ENCODE peak calls at places on chromosomes 3 and 15, in seven cellular contexts. Z, R, M, A, C, Q and F are unnamed samples.
A peak's percentile ranks its signal among the peaks of the same experiment; 100 is the strongest.

GRCh38 chr3:3799173-3800075 is at the start of gene LRRN1:
- DNase-seq in Z (no peak), R (peak; percentile 29), M (no peak), A (no peak), C (peak; percentile 88), Q (peak; percentile 1), F (no peak)

GRCh38 chr3:69865920-69866679 is 126.8 kb downstream of the MITF start:
- DNase-seq in Z (no peak), R (no peak), M (peak; percentile 4), A (peak; percentile 77), C (no peak), Q (no peak), F (no peak)

GRCh38 chr3:57227930-57228733 is 603 bp downstream of the APPL1 start:
- DNase-seq in Z (peak; percentile 10), R (peak; percentile 5), M (peak; percentile 19), A (peak; percentile 33), C (peak; percentile 56), Q (no peak), F (peak; percentile 33)

GRCh38 chr15:95302809-95303208 is 1027.7 kb upstream of the NR2F2 start:
- DNase-seq in Z (no peak), R (no peak), M (no peak), A (no peak), C (no peak), Q (no peak), F (no peak)

GRCh38 chr3:69772152-69772867 is 33.0 kb downstream of the MITF start:
- DNase-seq in Z (no peak), R (no peak), M (no peak), A (no peak), C (no peak), Q (no peak), F (no peak)

GRCh38 chr15:45588199-45588910 is 1.2 kb downstream of the BLOC1S6 start:
- DNase-seq in Z (no peak), R (no peak), M (no peak), A (peak; percentile 11), C (no peak), Q (no peak), F (no peak)

GRCh38 chr15:41934843-41935242 is 37.5 kb downstream of the EHD4 start:
- DNase-seq in Z (peak; percentile 66), R (no peak), M (peak; percentile 92), A (no peak), C (peak; percentile 63), Q (no peak), F (no peak)

GRCh38 chr15:68485721-68486360 is 53.9 kb upstream of the ITGA11 start:
- DNase-seq in Z (no peak), R (no peak), M (no peak), A (no peak), C (no peak), Q (no peak), F (no peak)

GRCh38 chr3:170144437-170144843 is 37.1 kb downstream of the PHC3 start:
- DNase-seq in Z (no peak), R (no peak), M (no peak), A (no peak), C (no peak), Q (no peak), F (no peak)

GRCh38 chr3:55819005-55819404 is 331.9 kb upstream of the WNT5A start:
- DNase-seq in Z (no peak), R (no peak), M (no peak), A (no peak), C (no peak), Q (no peak), F (no peak)

GRCh38 chr15:36359286-36359685 is 220.1 kb upstream of the CDIN1 start:
- DNase-seq in Z (no peak), R (no peak), M (peak; percentile 82), A (no peak), C (no peak), Q (no peak), F (no peak)

GRCh38 chr15:48962662-48963523 is 826 bp downstream of the SHC4 start:
- DNase-seq in Z (no peak), R (no peak), M (peak; percentile 43), A (no peak), C (peak; percentile 73), Q (no peak), F (peak; percentile 30)

GRCh38 chr3:123809597-123809996 is 74.5 kb downstream of the MYLK start:
- DNase-seq in Z (no peak), R (no peak), M (peak; percentile 65), A (no peak), C (no peak), Q (no peak), F (no peak)

GRCh38 chr3:36944641-36945270 is at the start of gene TRANK1:
- DNase-seq in Z (peak; percentile 68), R (peak; percentile 68), M (peak; percentile 9), A (peak; percentile 47), C (peak; percentile 80), Q (no peak), F (no peak)

GRCh38 chr3:63819151-63819398 is at the start of gene C3orf49:
- DNase-seq in Z (no peak), R (no peak), M (no peak), A (no peak), C (no peak), Q (no peak), F (no peak)

GRCh38 chr15:47485419-47485818 is 231.9 kb upstream of the SEMA6D start:
- DNase-seq in Z (no peak), R (no peak), M (no peak), A (no peak), C (no peak), Q (no peak), F (no peak)

GRCh38 chr3:101189786-101190185 is 130.6 kb downstream of the IMPG2 start:
- DNase-seq in Z (no peak), R (no peak), M (no peak), A (peak; percentile 41), C (no peak), Q (no peak), F (no peak)

GRCh38 chr15:38010390-38010789 is 76.0 kb downstream of the TMCO5A start:
- DNase-seq in Z (no peak), R (no peak), M (no peak), A (no peak), C (no peak), Q (no peak), F (no peak)

GRCh38 chr3:17304969-17305368 is 420.2 kb downstream of the PLCL2 start:
- DNase-seq in Z (no peak), R (no peak), M (no peak), A (no peak), C (no peak), Q (no peak), F (no peak)

GRCh38 chr15:88166330-88166993 is 90.1 kb downstream of the NTRK3 start:
- DNase-seq in Z (no peak), R (no peak), M (peak; percentile 7), A (peak; percentile 9), C (peak; percentile 78), Q (no peak), F (no peak)

GRCh38 chr3:187183210-187183862 is 13.9 kb upstream of the RTP1 start:
- DNase-seq in Z (no peak), R (no peak), M (no peak), A (no peak), C (no peak), Q (peak; percentile 15), F (no peak)

GRCh38 chr15:95025924-95026728 is 794.8 kb downstream of the MCTP2 start:
- DNase-seq in Z (no peak), R (no peak), M (peak; percentile 66), A (peak; percentile 22), C (peak; percentile 79), Q (no peak), F (peak; percentile 11)

GRCh38 chr3:50405249-50405648 is 45.9 kb upstream of the TMEM115 start:
- DNase-seq in Z (no peak), R (no peak), M (peak; percentile 11), A (peak; percentile 7), C (peak; percentile 84), Q (no peak), F (no peak)

GRCh38 chr15:101773496-101774100 is 29.7 kb upstream of the OR4F6 start:
- DNase-seq in Z (no peak), R (no peak), M (no peak), A (no peak), C (peak; percentile 72), Q (no peak), F (no peak)

GRCh38 chr15:35705885-35706590 is 160.1 kb upstream of the DPH6 start:
- DNase-seq in Z (no peak), R (no peak), M (peak; percentile 17), A (no peak), C (no peak), Q (no peak), F (peak; percentile 29)

GRCh38 chr3:17154941-17155340 is 270.2 kb downstream of the PLCL2 start:
- DNase-seq in Z (no peak), R (no peak), M (no peak), A (no peak), C (no peak), Q (no peak), F (no peak)

GRCh38 chr15:66261056-66261455 is 7.5 kb upstream of the MEGF11 start:
- DNase-seq in Z (no peak), R (no peak), M (no peak), A (no peak), C (no peak), Q (no peak), F (no peak)